ENCODE peak calls at places on chromosomes 12 and 14, in five cellular contexts. One of them, this sample, is unnamed.
A peak's percentile ranks its signal among the peaks of the same experiment; 100 is the strongest.

GRCh38 chr12:124493809-124494750 is 73.3 kb downstream of the NCOR2 start:
- DNase-seq in WERI-Rb-1: no peak
- DNase-seq in heart left ventricle: no peak
- DNase-seq in esophagus muscularis mucosa: no peak
- DNase-seq in prostate gland: no peak
- DNase-seq in this sample: peak; percentile 15

GRCh38 chr12:75404231-75404630 is 13.3 kb downstream of the GLIPR1L2 start:
- DNase-seq in WERI-Rb-1: no peak
- DNase-seq in heart left ventricle: no peak
- DNase-seq in esophagus muscularis mucosa: no peak
- DNase-seq in prostate gland: no peak
- DNase-seq in this sample: no peak

GRCh38 chr12:91040356-91040755 is 17.5 kb downstream of the KERA start:
- DNase-seq in WERI-Rb-1: no peak
- DNase-seq in heart left ventricle: no peak
- DNase-seq in esophagus muscularis mucosa: no peak
- DNase-seq in prostate gland: no peak
- DNase-seq in this sample: no peak

GRCh38 chr12:106110626-106111300 is 28.0 kb downstream of the NUAK1 start:
- DNase-seq in WERI-Rb-1: no peak
- DNase-seq in heart left ventricle: no peak
- DNase-seq in esophagus muscularis mucosa: no peak
- DNase-seq in prostate gland: no peak
- DNase-seq in this sample: no peak

GRCh38 chr12:109460538-109460937 is 16.6 kb downstream of the KCTD10 start:
- DNase-seq in WERI-Rb-1: no peak
- DNase-seq in heart left ventricle: no peak
- DNase-seq in esophagus muscularis mucosa: no peak
- DNase-seq in prostate gland: no peak
- DNase-seq in this sample: no peak

GRCh38 chr14:91919814-91920213 is 27.7 kb downstream of the FBLN5 start:
- DNase-seq in WERI-Rb-1: no peak
- DNase-seq in heart left ventricle: peak; percentile 41
- DNase-seq in esophagus muscularis mucosa: no peak
- DNase-seq in prostate gland: no peak
- DNase-seq in this sample: peak; percentile 33

GRCh38 chr12:92107621-92108131 is 38.0 kb downstream of the BTG1 start:
- DNase-seq in WERI-Rb-1: peak; percentile 48
- DNase-seq in heart left ventricle: no peak
- DNase-seq in esophagus muscularis mucosa: no peak
- DNase-seq in prostate gland: no peak
- DNase-seq in this sample: no peak

GRCh38 chr14:36647827-36648753 is 13.6 kb upstream of the PAX9 start:
- DNase-seq in WERI-Rb-1: no peak
- DNase-seq in heart left ventricle: no peak
- DNase-seq in esophagus muscularis mucosa: peak; percentile 88
- DNase-seq in prostate gland: peak; percentile 41
- DNase-seq in this sample: no peak

GRCh38 chr14:96497586-96497985 is 4.6 kb upstream of the PAPOLA start:
- DNase-seq in WERI-Rb-1: no peak
- DNase-seq in heart left ventricle: no peak
- DNase-seq in esophagus muscularis mucosa: no peak
- DNase-seq in prostate gland: no peak
- DNase-seq in this sample: no peak

GRCh38 chr12:80195143-80195726 is 95.9 kb downstream of the OTOGL start:
- DNase-seq in WERI-Rb-1: peak; percentile 54
- DNase-seq in heart left ventricle: no peak
- DNase-seq in esophagus muscularis mucosa: no peak
- DNase-seq in prostate gland: no peak
- DNase-seq in this sample: no peak

DNA sequence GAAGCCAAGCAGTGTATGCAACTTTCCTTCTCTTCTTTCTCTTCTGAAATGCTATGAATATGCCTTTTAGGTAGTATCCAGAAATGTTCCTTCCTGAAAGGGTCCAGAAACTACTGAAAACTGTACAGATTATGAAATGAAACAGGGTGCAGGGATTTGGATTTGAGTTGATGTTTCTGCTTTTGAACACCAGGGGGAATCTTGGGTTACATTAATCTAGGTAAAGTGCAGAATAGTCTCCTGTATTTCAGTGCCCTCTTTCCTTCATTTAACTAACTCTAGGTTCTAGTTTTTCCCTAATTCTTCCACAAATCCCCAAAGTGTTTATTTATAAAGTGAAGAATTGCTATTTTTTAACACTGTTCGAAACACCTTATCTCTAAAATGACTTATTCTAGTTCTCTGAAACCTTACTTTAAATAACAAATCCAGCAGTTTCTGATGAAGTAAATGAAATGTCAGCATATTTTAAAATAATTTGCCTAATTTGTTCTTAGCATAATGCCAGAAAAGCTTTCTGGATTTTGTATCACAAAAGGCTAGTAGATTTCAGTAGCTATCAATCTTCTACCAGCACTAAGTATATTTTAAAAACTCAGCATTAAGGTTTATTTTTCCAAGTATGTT is 111.9 kb downstream of the LRRK2 start:
- DNase-seq in WERI-Rb-1: no peak
- DNase-seq in heart left ventricle: no peak
- DNase-seq in esophagus muscularis mucosa: no peak
- DNase-seq in prostate gland: no peak
- DNase-seq in this sample: no peak
- TF ChIP-seq CTCF in WERI-Rb-1: peak; percentile 37
- TF ChIP-seq CTCF in heart left ventricle: peak; percentile 46
- TF ChIP-seq CTCF in esophagus muscularis mucosa: peak; percentile 47
- TF ChIP-seq CTCF in prostate gland: no peak
- TF ChIP-seq CTCF in this sample: peak; percentile 9

DNA sequence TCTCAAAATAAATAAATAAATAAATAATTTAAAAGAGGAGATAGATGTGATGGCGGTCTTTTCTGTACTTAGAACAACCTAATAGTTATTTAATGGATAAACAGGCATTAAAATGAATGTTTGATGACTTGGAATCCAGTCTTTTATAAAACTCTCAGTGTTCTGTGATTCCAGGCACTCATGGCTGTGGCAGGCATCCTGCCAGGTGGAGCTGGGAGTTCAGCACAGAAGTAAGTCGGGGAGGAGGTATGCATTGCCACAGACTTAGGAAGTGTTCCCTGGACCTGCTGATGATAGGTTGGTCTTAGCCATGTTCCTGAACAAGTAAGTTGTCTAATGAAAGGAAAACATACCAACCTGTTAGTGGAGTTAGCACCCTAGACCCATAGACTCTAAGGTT is 126.3 kb downstream of the CACNA1C start:
- DNase-seq in WERI-Rb-1: no peak
- DNase-seq in heart left ventricle: no peak
- DNase-seq in esophagus muscularis mucosa: no peak
- DNase-seq in prostate gland: no peak
- DNase-seq in this sample: no peak
- H3K27ac ChIP-seq in WERI-Rb-1: no peak overlapping the region
- H3K27ac ChIP-seq in heart left ventricle: no peak overlapping the region
- H3K27ac ChIP-seq in esophagus muscularis mucosa: peak overlapping the region; percentile 76
- H3K27ac ChIP-seq in prostate gland: no peak overlapping the region
- H3K27ac ChIP-seq in this sample: peak overlapping the region; percentile 73

GRCh38 chr14:85528080-85528881 is 1.7 kb upstream of the FLRT2 start:
- DNase-seq in WERI-Rb-1: peak; percentile 54
- DNase-seq in heart left ventricle: peak; percentile 38
- DNase-seq in esophagus muscularis mucosa: no peak
- DNase-seq in prostate gland: peak; percentile 34
- DNase-seq in this sample: no peak
- H3K4me3 ChIP-seq in WERI-Rb-1: peak overlapping the region; percentile 84
- H3K4me3 ChIP-seq in heart left ventricle: peak overlapping the region; percentile 61
- H3K4me3 ChIP-seq in esophagus muscularis mucosa: peak overlapping the region; percentile 59
- H3K4me3 ChIP-seq in prostate gland: no peak overlapping the region
- H3K4me3 ChIP-seq in this sample: peak overlapping the region; percentile 65

DNA sequence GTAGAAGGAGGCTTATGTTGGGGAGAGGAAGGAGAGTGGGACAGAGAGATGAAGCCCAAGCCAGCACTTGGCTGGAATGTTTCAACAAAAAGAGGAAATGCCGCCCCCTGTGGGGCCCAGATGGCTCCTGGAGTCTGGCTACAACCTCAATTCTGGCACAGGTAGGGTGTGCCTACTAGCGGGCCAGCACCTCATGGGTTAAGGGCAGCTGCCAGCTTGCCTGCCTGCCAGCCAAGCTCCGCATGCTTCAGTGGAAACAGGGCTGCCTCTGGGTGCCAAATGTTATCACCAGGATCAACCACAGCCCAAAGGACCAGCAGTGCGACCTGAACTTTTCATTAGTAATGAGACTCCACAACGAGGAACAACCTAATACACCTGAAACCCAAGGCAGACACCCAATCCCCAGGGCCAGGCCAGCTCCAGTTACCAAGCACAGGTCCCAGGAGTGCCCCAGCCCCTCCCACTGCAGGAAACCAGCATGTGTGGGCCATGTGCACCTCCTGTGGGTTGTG is 11.3 kb downstream of the RAB15 start:
- DNase-seq in WERI-Rb-1: no peak
- DNase-seq in heart left ventricle: no peak
- DNase-seq in esophagus muscularis mucosa: no peak
- DNase-seq in prostate gland: peak; percentile 34
- DNase-seq in this sample: no peak
- TF ChIP-seq CTCF in WERI-Rb-1: peak; percentile 36
- TF ChIP-seq CTCF in heart left ventricle: no peak
- TF ChIP-seq CTCF in esophagus muscularis mucosa: no peak
- TF ChIP-seq CTCF in prostate gland: no peak
- TF ChIP-seq CTCF in this sample: no peak

DNA sequence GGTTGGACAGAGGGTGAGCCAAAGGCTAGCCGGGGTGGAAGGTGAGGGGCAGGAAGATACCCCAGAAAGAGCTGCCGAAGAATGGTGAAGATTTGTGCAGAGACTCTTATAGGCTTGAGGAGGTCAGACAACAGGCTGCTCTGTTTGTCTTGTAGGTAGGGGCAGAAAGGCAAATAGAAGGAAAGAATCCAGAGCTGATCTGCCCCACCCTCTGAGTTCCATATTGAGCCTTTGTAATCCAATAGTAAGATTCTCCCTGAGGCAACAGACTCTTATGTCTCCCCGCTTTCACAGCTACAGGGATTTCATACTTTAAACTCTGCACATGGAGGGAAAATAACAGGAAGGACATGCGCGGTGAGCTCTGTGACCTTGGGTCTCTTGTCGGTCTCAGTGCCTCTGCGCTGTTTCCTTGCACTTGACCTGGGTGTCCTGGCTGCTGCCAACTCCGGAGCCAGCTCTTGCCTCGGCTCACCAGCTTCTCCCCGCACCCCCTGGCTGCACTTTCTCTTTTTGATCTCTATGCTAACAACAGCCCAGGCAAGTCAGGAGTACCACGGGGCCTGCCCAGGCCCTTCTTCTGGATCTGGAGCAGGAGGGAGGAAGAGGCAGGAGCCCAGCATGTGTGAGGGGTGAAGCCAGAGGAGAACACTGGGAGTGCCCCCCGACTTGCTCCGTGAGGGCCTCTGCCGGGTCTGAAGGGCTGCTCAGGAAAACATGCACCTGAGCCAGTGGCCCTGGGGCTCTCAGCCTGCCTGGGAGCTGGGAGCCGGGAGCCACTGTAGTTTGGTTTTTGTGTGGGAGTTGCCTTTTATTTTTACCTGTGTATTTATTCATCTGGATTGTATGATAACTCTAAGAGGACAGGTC is 75.8 kb downstream of the PPP1R36 start:
- DNase-seq in WERI-Rb-1: peak; percentile 25
- DNase-seq in heart left ventricle: no peak
- DNase-seq in esophagus muscularis mucosa: no peak
- DNase-seq in prostate gland: no peak
- DNase-seq in this sample: peak; percentile 31
- H3K27ac ChIP-seq in WERI-Rb-1: peak overlapping the region; percentile 40
- H3K27ac ChIP-seq in heart left ventricle: no peak overlapping the region
- H3K27ac ChIP-seq in esophagus muscularis mucosa: peak overlapping the region; percentile 52
- H3K27ac ChIP-seq in prostate gland: no peak overlapping the region
- H3K27ac ChIP-seq in this sample: no peak overlapping the region

GRCh38 chr14:94381149-94382030 is 7.0 kb downstream of the SERPINA1 start:
- DNase-seq in WERI-Rb-1: no peak
- DNase-seq in heart left ventricle: no peak
- DNase-seq in esophagus muscularis mucosa: no peak
- DNase-seq in prostate gland: no peak
- DNase-seq in this sample: no peak

GRCh38 chr14:94380225-94381148 is 7.9 kb downstream of the SERPINA1 start:
- DNase-seq in WERI-Rb-1: no peak
- DNase-seq in heart left ventricle: no peak
- DNase-seq in esophagus muscularis mucosa: no peak
- DNase-seq in prostate gland: no peak
- DNase-seq in this sample: no peak

GRCh38 chr14:94383777-94384176 is 4.6 kb downstream of the SERPINA1 start:
- DNase-seq in WERI-Rb-1: no peak
- DNase-seq in heart left ventricle: no peak
- DNase-seq in esophagus muscularis mucosa: no peak
- DNase-seq in prostate gland: no peak
- DNase-seq in this sample: no peak

GRCh38 chr14:94382684-94383663 is 5.4 kb downstream of the SERPINA1 start:
- DNase-seq in WERI-Rb-1: no peak
- DNase-seq in heart left ventricle: no peak
- DNase-seq in esophagus muscularis mucosa: no peak
- DNase-seq in prostate gland: no peak
- DNase-seq in this sample: no peak

GRCh38 chr14:94382099-94382498 is 6.3 kb downstream of the SERPINA1 start:
- DNase-seq in WERI-Rb-1: no peak
- DNase-seq in heart left ventricle: no peak
- DNase-seq in esophagus muscularis mucosa: no peak
- DNase-seq in prostate gland: no peak
- DNase-seq in this sample: no peak
- H3K4me3 ChIP-seq in WERI-Rb-1: no peak overlapping the region
- H3K4me3 ChIP-seq in heart left ventricle: no peak overlapping the region
- H3K4me3 ChIP-seq in esophagus muscularis mucosa: no peak overlapping the region
- H3K4me3 ChIP-seq in prostate gland: no peak overlapping the region
- H3K4me3 ChIP-seq in this sample: no peak overlapping the region

DNA sequence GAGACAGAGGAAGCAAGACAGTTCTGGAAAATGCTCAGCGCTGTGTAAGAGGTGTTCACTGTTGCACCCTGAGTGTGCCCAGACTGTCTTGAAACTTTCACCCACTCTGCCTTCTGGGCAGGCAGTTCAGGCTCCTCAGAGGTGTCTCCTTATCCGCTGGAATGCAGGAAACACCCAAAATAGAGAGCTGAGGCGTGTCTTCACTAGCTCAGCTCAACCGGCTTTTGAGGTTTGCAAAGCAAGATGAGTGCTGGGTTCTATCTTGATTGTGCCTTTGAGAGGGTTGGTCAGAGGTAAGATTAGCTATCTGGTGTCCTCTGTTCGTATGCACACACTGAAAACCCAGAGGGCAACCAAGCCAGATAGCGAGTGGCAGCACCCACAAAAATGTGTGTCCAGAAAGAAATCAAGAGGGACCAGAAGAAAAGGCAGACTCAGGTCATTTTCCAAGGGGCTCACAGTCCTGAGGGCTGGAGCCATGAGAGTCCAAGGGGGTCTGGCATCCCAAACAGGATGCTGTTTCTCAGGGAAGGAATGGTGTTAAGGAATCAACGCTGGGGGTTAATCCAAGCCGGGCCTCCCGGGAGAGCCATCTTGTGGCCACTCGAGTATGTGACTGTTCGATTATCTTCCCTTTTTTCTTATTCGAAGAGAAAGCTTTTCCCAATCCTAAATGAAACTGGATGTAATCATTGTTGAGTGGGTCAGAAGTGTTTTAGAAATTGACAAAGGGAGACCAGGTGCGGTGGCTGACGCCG is 47.1 kb downstream of the TBX3 start:
- DNase-seq in WERI-Rb-1: peak; percentile 10
- DNase-seq in heart left ventricle: no peak
- DNase-seq in esophagus muscularis mucosa: no peak
- DNase-seq in prostate gland: peak; percentile 47
- DNase-seq in this sample: no peak
- TF ChIP-seq CTCF in WERI-Rb-1: peak; percentile 50
- TF ChIP-seq CTCF in heart left ventricle: peak; percentile 27
- TF ChIP-seq CTCF in esophagus muscularis mucosa: no peak
- TF ChIP-seq CTCF in prostate gland: no peak
- TF ChIP-seq CTCF in this sample: peak; percentile 19

This sample was measured in heart right ventricle.